ENCODE peak calls at places on chromosome 6, in five cellular contexts. F is psoas muscle; H is effector memory CD4-positive, alpha-beta T cell; U is stomach; K is A673. W is an unnamed sample.
A peak's percentile ranks its signal among the peaks of the same experiment; 100 is the strongest.

GRCh38 chr6:47714802-47715201 is 16.4 kb downstream of the ADGRF4 start:
- DNase-seq in U (no peak), F (no peak), H (no peak), K (no peak), W (no peak)

GRCh38 chr6:8085053-8085511 is 17.3 kb downstream of the EEF1E1 start:
- DNase-seq in U (peak; percentile 37), K (no peak), H (no peak), F (no peak), W (no peak)

GRCh38 chr6:168412456-168412855 is 28.5 kb upstream of the SMOC2 start:
- DNase-seq in U (no peak), K (no peak), H (no peak), F (no peak), W (no peak)

GRCh38 chr6:55445648-55446204 is 118.5 kb downstream of the GFRAL start:
- DNase-seq in K (peak; percentile 56), F (no peak), H (no peak), U (no peak), W (no peak)

GRCh38 chr6:116309657-116310056 is 29.9 kb upstream of the TSPYL1 start:
- DNase-seq in U (no peak), H (no peak), F (no peak), K (no peak), W (no peak)

GRCh38 chr6:91562955-91563354 is 976.1 kb upstream of the MAP3K7 start:
- DNase-seq in U (no peak), H (no peak), F (no peak), K (no peak), W (no peak)

GRCh38 chr6:113644861-113645575 is 212.1 kb upstream of the MARCKS start:
- DNase-seq in U (no peak), K (no peak), H (no peak), F (no peak), W (peak; percentile 56)

GRCh38 chr6:96624957-96625356 is 62.0 kb downstream of the FHL5 start:
- DNase-seq in H (no peak), F (no peak), U (no peak), K (no peak), W (no peak)

GRCh38 chr6:80022803-80023202 is 18.4 kb downstream of the TTK start:
- DNase-seq in H (no peak), K (no peak), F (no peak), U (no peak), W (no peak)

GRCh38 chr6:65531545-65531944 is 175.5 kb downstream of the EYS start:
- DNase-seq in H (no peak), K (no peak), U (no peak), F (no peak), W (no peak)

GRCh38 chr6:111898452-111898851 is 25.2 kb upstream of the FYN start:
- DNase-seq in K (no peak), U (no peak), H (no peak), F (no peak), W (no peak)

GRCh38 chr6:167338551-167339117 is 13.7 kb downstream of the TTLL2 start:
- DNase-seq in F (no peak), H (no peak), U (no peak), K (peak; percentile 14), W (no peak)

GRCh38 chr6:29724937-29725869 is 2.0 kb downstream of the HLA-F start:
- DNase-seq in K (no peak), U (no peak), H (no peak), F (no peak), W (no peak)
- H3K4me1 ChIP-seq in K (peaks cover 5% of the 10 kb centered on the region), U (peaks cover 25% of the 10 kb centered on the region), H (peaks cover 42% of the 10 kb centered on the region), F (no peaks in the 10 kb centered on the region), W (peaks cover 8% of the 10 kb centered on the region)

GRCh38 chr6:11094411-11094851 is 797 bp downstream of the SMIM13 start:
- DNase-seq in K (peak; percentile 39), H (peak; percentile 19), F (peak; percentile 69), U (peak; percentile 47), W (no peak)

GRCh38 chr6:11089695-11090094 is 3.9 kb upstream of the SMIM13 start:
- DNase-seq in F (no peak), U (no peak), K (no peak), H (no peak), W (no peak)

GRCh38 chr6:11093065-11093590 is 506 bp upstream of the SMIM13 start:
- DNase-seq in H (no peak), K (peak; percentile 39), U (no peak), F (no peak), W (no peak)

GRCh38 chr6:11093591-11094410 is at the start of gene SMIM13:
- DNase-seq in H (peak; percentile 91), U (peak; percentile 98), K (peak; percentile 99), F (peak; percentile 99), W (peak; percentile 71)

GRCh38 chr6:11092654-11093053 is 980 bp upstream of the SMIM13 start:
- DNase-seq in U (no peak), F (no peak), H (no peak), K (no peak), W (no peak)
- H3K27ac ChIP-seq in U (peak overlapping the region; percentile 99), F (peak overlapping the region; percentile 92), H (peak overlapping the region; percentile 92), K (peak overlapping the region; percentile 94), W (peak overlapping the region; percentile 91)

DNA sequence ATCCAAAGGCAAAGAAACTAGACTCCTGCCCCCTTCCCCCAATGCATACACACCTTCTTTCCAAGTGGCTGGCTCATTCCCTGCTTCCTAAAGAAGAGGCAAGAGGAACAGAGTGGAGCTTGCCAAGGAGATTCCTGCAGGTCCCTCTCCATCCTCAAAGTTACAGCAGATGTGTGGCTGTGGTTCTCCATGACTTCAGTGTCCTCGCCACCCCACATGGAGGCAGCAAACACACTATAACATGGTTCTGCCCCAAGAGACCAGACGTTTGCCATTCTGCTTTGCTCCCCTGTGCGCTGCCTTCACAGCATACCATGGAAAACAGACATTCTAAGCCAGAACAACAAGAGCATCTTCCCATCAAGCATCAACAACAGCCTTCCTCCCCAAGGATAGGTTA is 84.4 kb downstream of the BACH2 start:
- DNase-seq in U (no peak), K (no peak), H (no peak), F (no peak), W (no peak)
- H3K4me1 ChIP-seq in U (peaks cover 15% of the 10 kb centered on the region), K (peaks cover 1% of the 10 kb centered on the region), H (peaks cover 16% of the 10 kb centered on the region), F (peaks cover 40% of the 10 kb centered on the region), W (peaks cover 6% of the 10 kb centered on the region)

GRCh38 chr6:125787791-125788190 is 3.0 kb upstream of the NCOA7 start:
- DNase-seq in F (no peak), H (no peak), K (no peak), U (peak; percentile 37), W (no peak)

GRCh38 chr6:125779924-125780539 is 10.7 kb upstream of the NCOA7 start:
- DNase-seq in U (peak; percentile 85), F (peak; percentile 88), H (peak; percentile 83), K (peak; percentile 96), W (peak; percentile 61)

GRCh38 chr6:125780540-125781306 is 10.0 kb upstream of the NCOA7 start:
- DNase-seq in H (peak; percentile 32), K (peak; percentile 83), U (peak; percentile 52), F (peak; percentile 72), W (no peak)

GRCh38 chr6:125781307-125781868 is 9.4 kb upstream of the NCOA7 start:
- DNase-seq in F (no peak), U (peak; percentile 45), H (peak; percentile 43), K (peak; percentile 57), W (no peak)

GRCh38 chr6:125784365-125784764 is 6.4 kb upstream of the NCOA7 start:
- DNase-seq in K (no peak), F (no peak), U (no peak), H (no peak), W (no peak)
- H3K27ac ChIP-seq in K (peak overlapping the region; percentile 32), F (no peak overlapping the region), U (no peak overlapping the region), H (no peak overlapping the region), W (no peak overlapping the region)

GRCh38 chr6:27127874-27128795 is 119.4 kb upstream of the PRSS16 start:
- DNase-seq in F (no peak), K (no peak), H (no peak), U (no peak), W (no peak)

GRCh38 chr6:27128796-27129094 is 118.8 kb upstream of the PRSS16 start:
- DNase-seq in K (no peak), H (no peak), F (no peak), U (no peak), W (no peak)

GRCh38 chr6:27130668-27131428 is 116.7 kb upstream of the PRSS16 start:
- DNase-seq in H (no peak), F (no peak), U (no peak), K (no peak), W (no peak)

GRCh38 chr6:27129917-27130316 is 117.6 kb upstream of the PRSS16 start:
- DNase-seq in H (no peak), U (no peak), F (no peak), K (no peak), W (no peak)

GRCh38 chr6:27129095-27129815 is 118.2 kb upstream of the PRSS16 start:
- DNase-seq in F (no peak), K (no peak), H (no peak), U (no peak), W (no peak)
- H3K4me1 ChIP-seq in F (no peaks in the 10 kb centered on the region), K (peaks cover 33% of the 10 kb centered on the region), H (peaks cover 7% of the 10 kb centered on the region), U (peaks cover 40% of the 10 kb centered on the region), W (peaks cover 17% of the 10 kb centered on the region)

GRCh38 chr6:29941476-29941875 is 856 bp upstream of the HLA-A start:
- DNase-seq in U (no peak), H (no peak), F (no peak), K (no peak), W (no peak)
- H3K27ac ChIP-seq in U (peak overlapping the region; percentile 86), H (peak overlapping the region; percentile 100), F (peak overlapping the region; percentile 80), K (no peak overlapping the region), W (peak overlapping the region; percentile 93)

DNA sequence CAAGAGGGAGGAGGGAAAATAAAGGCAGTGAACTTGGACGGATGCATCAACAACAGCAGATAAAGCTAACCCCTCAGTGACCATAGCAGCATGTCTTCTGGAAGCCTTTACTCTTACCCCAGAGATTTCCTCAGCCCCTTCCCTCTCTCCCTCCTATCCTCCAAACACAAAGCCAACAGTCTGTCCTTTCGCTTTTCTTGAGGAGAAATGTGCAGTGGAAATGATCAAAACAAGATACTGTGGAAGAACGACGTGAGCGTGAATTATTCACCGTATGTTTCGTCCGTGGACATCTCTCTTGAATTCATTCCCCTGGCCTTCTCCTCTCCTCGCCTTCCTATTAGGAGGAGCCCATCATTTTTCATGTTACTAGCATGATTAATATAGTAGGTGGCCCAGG is 8.5 kb downstream of the NRN1 start:
- DNase-seq in U (no peak), F (no peak), H (no peak), K (no peak), W (no peak)
- H3K4me1 ChIP-seq in U (peaks cover 62% of the 10 kb centered on the region), F (peaks cover 28% of the 10 kb centered on the region), H (peaks cover 69% of the 10 kb centered on the region), K (peaks cover 31% of the 10 kb centered on the region), W (peaks cover 3% of the 10 kb centered on the region)